ENCODE peak calls at places on chromosomes 6 and 20, in eight cellular contexts. One of them, this sample, is unnamed.

GRCh38 chr6:25603251-25603650 is 48.8 kb upstream of the SCGN start:
- DNase-seq in astrocyte of the cerebellum: no peak
- DNase-seq in fibroblast of pulmonary artery: no peak
- DNase-seq in MG63: no peak
- DNase-seq in lower leg skin: no peak
- DNase-seq in A673: no peak
- DNase-seq in IMR-90: no peak
- DNase-seq in tibial nerve: no peak
- DNase-seq in this sample: no peak

GRCh38 chr20:62584671-62585512 is 57.4 kb upstream of the SLCO4A1 start:
- DNase-seq in astrocyte of the cerebellum: no peak
- DNase-seq in fibroblast of pulmonary artery: no peak
- DNase-seq in MG63: no peak
- DNase-seq in lower leg skin: no peak
- DNase-seq in A673: no peak
- DNase-seq in IMR-90: no peak
- DNase-seq in tibial nerve: no peak
- DNase-seq in this sample: no peak

GRCh38 chr6:109406196-109406595 is 23.9 kb upstream of the CD164 start:
- DNase-seq in astrocyte of the cerebellum: no peak
- DNase-seq in fibroblast of pulmonary artery: peak
- DNase-seq in MG63: peak
- DNase-seq in lower leg skin: no peak
- DNase-seq in A673: no peak
- DNase-seq in IMR-90: peak
- DNase-seq in tibial nerve: no peak
- DNase-seq in this sample: peak

GRCh38 chr20:18188446-18188845 is 50.8 kb downstream of the KAT14 start:
- DNase-seq in astrocyte of the cerebellum: no peak
- DNase-seq in fibroblast of pulmonary artery: no peak
- DNase-seq in MG63: no peak
- DNase-seq in lower leg skin: no peak
- DNase-seq in A673: no peak
- DNase-seq in IMR-90: peak
- DNase-seq in tibial nerve: no peak
- DNase-seq in this sample: no peak

GRCh38 chr6:108798672-108799355 is 49.4 kb upstream of the ARMC2 start:
- DNase-seq in astrocyte of the cerebellum: no peak
- DNase-seq in fibroblast of pulmonary artery: peak
- DNase-seq in MG63: no peak
- DNase-seq in lower leg skin: no peak
- DNase-seq in A673: peak
- DNase-seq in IMR-90: no peak
- DNase-seq in tibial nerve: no peak
- DNase-seq in this sample: no peak

GRCh38 chr6:104229057-104229456 is 630.7 kb downstream of the HACE1 start:
- DNase-seq in astrocyte of the cerebellum: no peak
- DNase-seq in fibroblast of pulmonary artery: no peak
- DNase-seq in MG63: no peak
- DNase-seq in lower leg skin: no peak
- DNase-seq in A673: no peak
- DNase-seq in IMR-90: no peak
- DNase-seq in tibial nerve: no peak
- DNase-seq in this sample: no peak

GRCh38 chr20:61985096-61985495 is 80.6 kb downstream of the TAF4 start:
- DNase-seq in astrocyte of the cerebellum: no peak
- DNase-seq in fibroblast of pulmonary artery: no peak
- DNase-seq in MG63: no peak
- DNase-seq in lower leg skin: no peak
- DNase-seq in A673: no peak
- DNase-seq in IMR-90: no peak
- DNase-seq in tibial nerve: no peak
- DNase-seq in this sample: no peak

GRCh38 chr6:71419954-71420692 is 131.5 kb downstream of the OGFRL1 start:
- DNase-seq in astrocyte of the cerebellum: no peak
- DNase-seq in fibroblast of pulmonary artery: peak
- DNase-seq in MG63: peak
- DNase-seq in lower leg skin: peak
- DNase-seq in A673: no peak
- DNase-seq in IMR-90: peak
- DNase-seq in tibial nerve: peak
- DNase-seq in this sample: no peak

GRCh38 chr20:56350842-56351241 is 7.9 kb upstream of the FAM210B start:
- DNase-seq in astrocyte of the cerebellum: no peak
- DNase-seq in fibroblast of pulmonary artery: no peak
- DNase-seq in MG63: no peak
- DNase-seq in lower leg skin: no peak
- DNase-seq in A673: no peak
- DNase-seq in IMR-90: peak
- DNase-seq in tibial nerve: no peak
- DNase-seq in this sample: no peak

GRCh38 chr6:111256646-111257045 is 169.3 kb downstream of the SLC16A10 start:
- DNase-seq in astrocyte of the cerebellum: no peak
- DNase-seq in fibroblast of pulmonary artery: peak
- DNase-seq in MG63: no peak
- DNase-seq in lower leg skin: no peak
- DNase-seq in A673: peak
- DNase-seq in IMR-90: no peak
- DNase-seq in tibial nerve: no peak
- DNase-seq in this sample: no peak

GRCh38 chr6:161230339-161230738 is 43.5 kb downstream of the AGPAT4 start:
- DNase-seq in astrocyte of the cerebellum: no peak
- DNase-seq in fibroblast of pulmonary artery: no peak
- DNase-seq in MG63: no peak
- DNase-seq in lower leg skin: no peak
- DNase-seq in A673: no peak
- DNase-seq in IMR-90: no peak
- DNase-seq in tibial nerve: no peak
- DNase-seq in this sample: no peak

GRCh38 chr20:58677808-58678207 is 14.8 kb upstream of the NPEPL1 start:
- DNase-seq in astrocyte of the cerebellum: no peak
- DNase-seq in fibroblast of pulmonary artery: no peak
- DNase-seq in MG63: no peak
- DNase-seq in lower leg skin: no peak
- DNase-seq in A673: no peak
- DNase-seq in IMR-90: no peak
- DNase-seq in tibial nerve: no peak
- DNase-seq in this sample: no peak

GRCh38 chr6:73339340-73339739 is 14.7 kb downstream of the DPPA5 start:
- DNase-seq in astrocyte of the cerebellum: no peak
- DNase-seq in fibroblast of pulmonary artery: no peak
- DNase-seq in MG63: peak
- DNase-seq in lower leg skin: peak
- DNase-seq in A673: no peak
- DNase-seq in IMR-90: no peak
- DNase-seq in tibial nerve: no peak
- DNase-seq in this sample: no peak

GRCh38 chr6:155026366-155027045 is 31.4 kb downstream of the TIAM2 start:
- DNase-seq in astrocyte of the cerebellum: peak
- DNase-seq in fibroblast of pulmonary artery: peak
- DNase-seq in MG63: peak
- DNase-seq in lower leg skin: peak
- DNase-seq in A673: peak
- DNase-seq in IMR-90: peak
- DNase-seq in tibial nerve: no peak
- DNase-seq in this sample: peak

GRCh38 chr20:32823737-32824588 is 4.2 kb downstream of the MAPRE1 start:
- DNase-seq in astrocyte of the cerebellum: no peak
- DNase-seq in fibroblast of pulmonary artery: peak
- DNase-seq in MG63: no peak
- DNase-seq in lower leg skin: no peak
- DNase-seq in A673: no peak
- DNase-seq in IMR-90: peak
- DNase-seq in tibial nerve: no peak
- DNase-seq in this sample: no peak

GRCh38 chr20:32820000-32820697 is 395 bp downstream of the MAPRE1 start:
- DNase-seq in astrocyte of the cerebellum: no peak
- DNase-seq in fibroblast of pulmonary artery: peak
- DNase-seq in MG63: no peak
- DNase-seq in lower leg skin: peak
- DNase-seq in A673: peak
- DNase-seq in IMR-90: peak
- DNase-seq in tibial nerve: peak
- DNase-seq in this sample: no peak

GRCh38 chr20:32823078-32823477 is 3.3 kb downstream of the MAPRE1 start:
- DNase-seq in astrocyte of the cerebellum: peak
- DNase-seq in fibroblast of pulmonary artery: peak
- DNase-seq in MG63: peak
- DNase-seq in lower leg skin: peak
- DNase-seq in A673: peak
- DNase-seq in IMR-90: peak
- DNase-seq in tibial nerve: no peak
- DNase-seq in this sample: peak

GRCh38 chr20:32820698-32821378 is 1.1 kb downstream of the MAPRE1 start:
- DNase-seq in astrocyte of the cerebellum: no peak
- DNase-seq in fibroblast of pulmonary artery: no peak
- DNase-seq in MG63: peak
- DNase-seq in lower leg skin: no peak
- DNase-seq in A673: peak
- DNase-seq in IMR-90: no peak
- DNase-seq in tibial nerve: no peak
- DNase-seq in this sample: no peak

GRCh38 chr20:32822189-32822588 is 2.4 kb downstream of the MAPRE1 start:
- DNase-seq in astrocyte of the cerebellum: no peak
- DNase-seq in fibroblast of pulmonary artery: no peak
- DNase-seq in MG63: no peak
- DNase-seq in lower leg skin: no peak
- DNase-seq in A673: no peak
- DNase-seq in IMR-90: no peak
- DNase-seq in tibial nerve: no peak
- DNase-seq in this sample: no peak
- H3K4me3 ChIP-seq in astrocyte of the cerebellum: no peak
- H3K4me3 ChIP-seq in fibroblast of pulmonary artery: no peak
- H3K4me3 ChIP-seq in MG63: no peak
- H3K4me3 ChIP-seq in lower leg skin: no peak
- H3K4me3 ChIP-seq in A673: no peak
- H3K4me3 ChIP-seq in IMR-90: no peak
- H3K4me3 ChIP-seq in tibial nerve: no peak
- H3K4me3 ChIP-seq in this sample: no peak

GRCh38 chr6:139472341-139473038 is 98.0 kb upstream of the CITED2 start:
- DNase-seq in astrocyte of the cerebellum: no peak
- DNase-seq in fibroblast of pulmonary artery: peak
- DNase-seq in MG63: no peak
- DNase-seq in lower leg skin: no peak
- DNase-seq in A673: no peak
- DNase-seq in IMR-90: peak
- DNase-seq in tibial nerve: no peak
- DNase-seq in this sample: no peak

GRCh38 chr6:139475231-139475630 is 100.8 kb upstream of the CITED2 start:
- DNase-seq in astrocyte of the cerebellum: no peak
- DNase-seq in fibroblast of pulmonary artery: no peak
- DNase-seq in MG63: no peak
- DNase-seq in lower leg skin: no peak
- DNase-seq in A673: no peak
- DNase-seq in IMR-90: no peak
- DNase-seq in tibial nerve: no peak
- DNase-seq in this sample: no peak

GRCh38 chr6:139473731-139474130 is 99.3 kb upstream of the CITED2 start:
- DNase-seq in astrocyte of the cerebellum: no peak
- DNase-seq in fibroblast of pulmonary artery: no peak
- DNase-seq in MG63: no peak
- DNase-seq in lower leg skin: no peak
- DNase-seq in A673: no peak
- DNase-seq in IMR-90: no peak
- DNase-seq in tibial nerve: no peak
- DNase-seq in this sample: no peak

GRCh38 chr6:139473239-139473701 is 98.8 kb upstream of the CITED2 start:
- DNase-seq in astrocyte of the cerebellum: no peak
- DNase-seq in fibroblast of pulmonary artery: no peak
- DNase-seq in MG63: no peak
- DNase-seq in lower leg skin: no peak
- DNase-seq in A673: peak
- DNase-seq in IMR-90: no peak
- DNase-seq in tibial nerve: peak
- DNase-seq in this sample: no peak

GRCh38 chr6:139474145-139475108 is 100.0 kb upstream of the CITED2 start:
- DNase-seq in astrocyte of the cerebellum: no peak
- DNase-seq in fibroblast of pulmonary artery: peak
- DNase-seq in MG63: no peak
- DNase-seq in lower leg skin: no peak
- DNase-seq in A673: peak
- DNase-seq in IMR-90: peak
- DNase-seq in tibial nerve: peak
- DNase-seq in this sample: no peak
- H3K4me3 ChIP-seq in astrocyte of the cerebellum: peak
- H3K4me3 ChIP-seq in fibroblast of pulmonary artery: no peak
- H3K4me3 ChIP-seq in MG63: no peak
- H3K4me3 ChIP-seq in lower leg skin: no peak
- H3K4me3 ChIP-seq in A673: peak
- H3K4me3 ChIP-seq in IMR-90: no peak
- H3K4me3 ChIP-seq in tibial nerve: peak
- H3K4me3 ChIP-seq in this sample: no peak

DNA sequence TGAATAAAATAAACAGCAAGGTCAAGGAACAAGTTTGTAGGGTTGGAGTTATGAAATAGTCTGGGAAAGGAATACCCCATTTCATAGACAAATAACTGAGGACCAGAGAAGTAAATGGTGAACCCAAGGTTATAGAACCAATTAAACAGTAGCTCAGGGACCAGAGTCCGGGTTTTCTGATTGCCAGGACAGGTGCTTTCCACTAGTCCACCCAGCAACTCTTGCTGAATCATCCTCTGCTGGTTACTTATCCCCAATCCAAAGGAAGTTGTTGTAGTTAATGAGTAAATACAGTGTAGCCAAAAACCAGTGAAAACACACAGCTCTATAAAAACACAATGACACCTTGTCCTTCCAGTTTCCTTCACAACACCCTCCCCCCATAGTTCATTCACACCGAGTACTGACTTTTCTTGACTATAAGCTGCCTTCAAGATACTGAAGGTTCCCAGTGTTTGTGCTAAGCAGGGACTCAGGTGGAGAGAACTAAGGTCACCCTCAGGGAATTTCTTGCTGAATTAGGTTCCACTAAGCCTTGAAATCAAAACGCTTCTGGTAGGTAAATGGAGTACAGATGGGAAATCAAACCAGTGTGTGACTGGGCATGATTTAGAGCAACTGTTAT is 717 bp upstream of the TINAG start:
- DNase-seq in astrocyte of the cerebellum: no peak
- DNase-seq in fibroblast of pulmonary artery: no peak
- DNase-seq in MG63: no peak
- DNase-seq in lower leg skin: no peak
- DNase-seq in A673: no peak
- DNase-seq in IMR-90: no peak
- DNase-seq in tibial nerve: no peak
- DNase-seq in this sample: no peak
- H3K4me3 ChIP-seq in astrocyte of the cerebellum: no peak
- H3K4me3 ChIP-seq in fibroblast of pulmonary artery: no peak
- H3K4me3 ChIP-seq in MG63: no peak
- H3K4me3 ChIP-seq in lower leg skin: no peak
- H3K4me3 ChIP-seq in A673: no peak
- H3K4me3 ChIP-seq in IMR-90: no peak
- H3K4me3 ChIP-seq in tibial nerve: no peak
- H3K4me3 ChIP-seq in this sample: no peak

DNA sequence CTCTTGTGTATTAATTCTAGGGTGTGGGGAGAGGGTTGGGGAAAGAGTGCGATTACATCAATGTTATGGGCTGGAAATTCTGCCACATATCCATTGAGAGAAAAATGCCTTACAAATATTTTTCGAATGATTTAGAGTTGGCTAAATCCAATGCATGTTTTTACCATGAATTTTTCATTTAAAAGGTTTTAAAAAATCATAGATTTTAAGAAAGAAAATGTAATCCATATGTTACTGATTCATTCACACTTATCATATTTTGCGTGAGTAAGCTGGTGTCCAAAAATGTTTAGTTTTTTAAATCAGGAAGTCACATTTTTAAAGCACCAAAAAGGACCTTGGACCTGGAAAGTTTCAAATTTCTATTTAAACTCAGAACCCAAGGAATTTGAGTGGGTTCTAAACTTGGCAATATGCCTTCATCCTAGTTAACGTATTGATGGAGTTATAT is 627.4 kb upstream of the CITED2 start:
- DNase-seq in astrocyte of the cerebellum: no peak
- DNase-seq in fibroblast of pulmonary artery: no peak
- DNase-seq in MG63: no peak
- DNase-seq in lower leg skin: no peak
- DNase-seq in A673: no peak
- DNase-seq in IMR-90: peak
- DNase-seq in tibial nerve: no peak
- DNase-seq in this sample: no peak
- H3K4me3 ChIP-seq in astrocyte of the cerebellum: no peak
- H3K4me3 ChIP-seq in fibroblast of pulmonary artery: no peak
- H3K4me3 ChIP-seq in MG63: no peak
- H3K4me3 ChIP-seq in lower leg skin: no peak
- H3K4me3 ChIP-seq in A673: no peak
- H3K4me3 ChIP-seq in IMR-90: no peak
- H3K4me3 ChIP-seq in tibial nerve: no peak
- H3K4me3 ChIP-seq in this sample: no peak